ENCODE peak calls at places on chromosomes 12 and 14, in nine cellular contexts. H is A549; L is stromal cell of bone marrow; X is activated CD8-positive, alpha-beta memory T cell treated with anti-CD3 and anti-CD28 coated beads for 48 hours; Y is NAMALWA; E is activated T-cell treated with anti-CD3 and anti-CD28 coated beads, Interleukin-2, amount 50 U/mL, for 48 hours; O is IMR-90; I is stimulated activated CD4-positive, alpha-beta T cell treated with anti-CD3 and anti-CD28 coated beads, Interleukin-4, amount 100 ng/mL, for 1 hour; C is SW 1271. J is an unnamed sample.
A peak's percentile ranks its signal among the peaks of the same experiment; 100 is the strongest.

GRCh38 chr14:35416108-35416750 is 11.7 kb upstream of the NFKBIA start:
- DNase-seq in H (no peak), L (no peak), X (no peak), Y (no peak), E (peak; percentile 82), O (no peak), I (peak; percentile 70), C (no peak), J (no peak)

GRCh38 chr14:103683139-103683538 is 32.1 kb downstream of the XRCC3 start:
- DNase-seq in H (no peak), L (no peak), X (no peak), Y (no peak), E (no peak), O (no peak), I (no peak), C (no peak), J (no peak)

GRCh38 chr12:57213763-57214397 is 2.7 kb upstream of the NXPH4 start:
- DNase-seq in H (no peak), L (no peak), X (no peak), Y (no peak), E (no peak), O (no peak), I (no peak), C (no peak), J (no peak)

GRCh38 chr12:46892887-46893286 is 67.1 kb upstream of the SLC38A4 start:
- DNase-seq in H (no peak), L (no peak), X (no peak), Y (no peak), E (no peak), O (no peak), I (no peak), C (no peak), J (no peak)

GRCh38 chr14:52267501-52268190 is at the start of gene PTGDR:
- DNase-seq in H (no peak), L (no peak), X (no peak), Y (no peak), E (peak; percentile 58), O (no peak), I (peak; percentile 40), C (no peak), J (peak; percentile 52)

GRCh38 chr14:68366656-68367055 is 426.2 kb downstream of the ZFP36L1 start:
- DNase-seq in H (no peak), L (no peak), X (no peak), Y (no peak), E (no peak), O (no peak), I (no peak), C (no peak), J (no peak)

GRCh38 chr12:68589194-68589593 is 21.5 kb upstream of the RAP1B start:
- DNase-seq in H (no peak), L (no peak), X (no peak), Y (no peak), E (no peak), O (no peak), I (no peak), C (no peak), J (no peak)

GRCh38 chr14:53533384-53533975 is 380.4 kb upstream of the DDHD1 start:
- DNase-seq in H (no peak), L (no peak), X (no peak), Y (no peak), E (no peak), O (no peak), I (no peak), C (no peak), J (no peak)

GRCh38 chr12:83432176-83432719 is 745.5 kb downstream of the TMTC2 start:
- DNase-seq in H (no peak), L (no peak), X (no peak), Y (no peak), E (no peak), O (no peak), I (no peak), C (no peak), J (no peak)

GRCh38 chr14:41285193-41285748 is 321.4 kb upstream of the LRFN5 start:
- DNase-seq in H (peak; percentile 5), L (peak; percentile 10), X (no peak), Y (peak; percentile 1), E (no peak), O (peak; percentile 1), I (no peak), C (no peak), J (peak; percentile 58)

GRCh38 chr12:123748661-123749060 is 13.4 kb upstream of the DNAH10 start:
- DNase-seq in H (no peak), L (peak; percentile 18), X (no peak), Y (no peak), E (no peak), O (peak; percentile 49), I (no peak), C (no peak), J (peak; percentile 61)

GRCh38 chr12:32836710-32837109 is 59.9 kb downstream of the PKP2 start:
- DNase-seq in H (no peak), L (no peak), X (no peak), Y (no peak), E (no peak), O (no peak), I (no peak), C (peak; percentile 50), J (no peak)

GRCh38 chr12:531951-532585 is 72.3 kb downstream of the B4GALNT3 start:
- DNase-seq in H (no peak), L (no peak), X (no peak), Y (no peak), E (no peak), O (no peak), I (no peak), C (no peak), J (no peak)

GRCh38 chr14:101476931-101477553 is 84.3 kb upstream of the DIO3 start:
- DNase-seq in H (peak; percentile 96), L (no peak), X (no peak), Y (no peak), E (no peak), O (no peak), I (no peak), C (no peak), J (no peak)

GRCh38 chr14:52044791-52045522 is 23.9 kb downstream of the NID2 start:
- DNase-seq in H (peak; percentile 20), L (peak; percentile 87), X (no peak), Y (no peak), E (peak; percentile 30), O (peak; percentile 95), I (no peak), C (no peak), J (peak; percentile 93)

GRCh38 chr14:41505491-41505890 is 101.2 kb upstream of the LRFN5 start:
- DNase-seq in H (no peak), L (no peak), X (no peak), Y (no peak), E (no peak), O (no peak), I (no peak), C (no peak), J (no peak)

GRCh38 chr12:78938341-78939084 is 73.9 kb downstream of the SYT1 start:
- DNase-seq in H (no peak), L (no peak), X (no peak), Y (no peak), E (no peak), O (no peak), I (no peak), C (no peak), J (no peak)

GRCh38 chr12:56084958-56085543 is 5.1 kb downstream of the ERBB3 start:
- DNase-seq in H (peak; percentile 53), L (no peak), X (no peak), Y (peak; percentile 46), E (peak; percentile 56), O (no peak), I (no peak), C (peak; percentile 13), J (peak; percentile 21)